ENCODE peak calls at places on chromosomes 1 and 21, in eight cellular contexts. G is H1, I is adrenal gland, D is mammary epithelial cell, A is heart right ventricle, F is AG04450, K is heart left ventricle, B is upper lobe of left lung. Z is an unnamed sample. For H3K27me3, the result is how much of the 10 kb centered on the place peaks cover.

GRCh38 chr1:40808909-40809308 is 25.3 kb downstream of the KCNQ4 start:
- DNase-seq in I (no peak), G (no peak), B (no peak), K (no peak), F (no peak), D (no peak), A (no peak), Z (no peak)

GRCh38 chr1:8294170-8294697 is 23.7 kb upstream of the SLC45A1 start:
- DNase-seq in B (no peak), K (no peak), D (no peak), G (no peak), F (no peak), I (no peak), A (no peak), Z (no peak)

GRCh38 chr21:46194374-46195334 is 10.4 kb upstream of the SPATC1L start:
- DNase-seq in D (no peak), K (no peak), A (no peak), F (no peak), G (no peak), B (no peak), I (peak), Z (no peak)

GRCh38 chr1:52907068-52907811 is 14.3 kb downstream of the ECHDC2 start:
- DNase-seq in I (no peak), G (no peak), B (no peak), F (no peak), A (no peak), D (no peak), K (no peak), Z (no peak)

GRCh38 chr1:111603979-111604378 is 15.6 kb upstream of the RAP1A start:
- DNase-seq in G (no peak), A (no peak), I (no peak), D (no peak), K (no peak), F (no peak), B (no peak), Z (no peak)

GRCh38 chr1:186904361-186904760 is 75.6 kb downstream of the PLA2G4A start:
- DNase-seq in A (no peak), G (no peak), K (no peak), F (no peak), B (no peak), D (no peak), I (no peak), Z (no peak)

GRCh38 chr1:28136636-28137613 is 39.6 kb downstream of the PTAFR start:
- DNase-seq in G (no peak), B (no peak), I (no peak), A (no peak), D (peak), F (no peak), K (no peak), Z (no peak)

GRCh38 chr1:1678581-1679380 is 13.8 kb downstream of the SLC35E2B start:
- DNase-seq in A (peak), B (no peak), F (no peak), G (no peak), I (no peak), K (peak), D (no peak), Z (peak)

GRCh38 chr1:29550119-29550841 is 314.0 kb downstream of the PTPRU start:
- DNase-seq in F (no peak), G (no peak), D (no peak), B (peak), I (no peak), A (no peak), K (no peak), Z (no peak)

GRCh38 chr1:52654063-52654462 is 21.1 kb downstream of the SHISAL2A start:
- DNase-seq in I (no peak), D (no peak), B (no peak), K (no peak), G (no peak), F (no peak), A (no peak), Z (no peak)

GRCh38 chr1:8460132-8460544 is 142.2 kb downstream of the SLC45A1 start:
- DNase-seq in G (peak), I (no peak), A (no peak), F (no peak), D (no peak), B (no peak), K (no peak), Z (no peak)

GRCh38 chr1:3992103-3992556 is 92.1 kb upstream of the C1orf174 start:
- DNase-seq in K (no peak), B (no peak), I (no peak), G (no peak), D (no peak), F (no peak), A (no peak), Z (no peak)

GRCh38 chr1:42756956-42757891 is 9.6 kb downstream of the P3H1 start:
- DNase-seq in G (no peak), A (no peak), I (no peak), D (peak), K (no peak), F (peak), B (no peak), Z (no peak)

GRCh38 chr1:227789042-227789880 is 26.2 kb upstream of the PRSS38 start:
- DNase-seq in G (no peak), A (no peak), B (no peak), K (peak), I (peak), D (no peak), F (no peak), Z (peak)

GRCh38 chr1:54153548-54154439 is 994 bp upstream of the CDCP2 start:
- DNase-seq in G (no peak), A (peak), I (peak), K (no peak), F (peak), D (peak), B (no peak), Z (peak)

GRCh38 chr1:153697191-153697872 is 18.8 kb downstream of the NPR1 start:
- DNase-seq in I (peak), K (peak), F (no peak), B (no peak), A (peak), D (no peak), G (peak), Z (no peak)

GRCh38 chr1:235657269-235657668 is 7.7 kb upstream of the GNG4 start:
- DNase-seq in B (no peak), I (no peak), K (no peak), G (no peak), D (no peak), A (no peak), F (no peak), Z (no peak)

GRCh38 chr1:48262001-48262400 is 39.5 kb downstream of the SLC5A9 start:
- DNase-seq in I (no peak), A (no peak), G (no peak), B (no peak), K (no peak), F (no peak), D (no peak), Z (no peak)

GRCh38 chr1:194024659-194025058 is 838.2 kb upstream of the B3GALT2 start:
- DNase-seq in F (no peak), K (no peak), A (no peak), I (no peak), G (no peak), B (no peak), D (peak), Z (no peak)

GRCh38 chr1:56490619-56491018 is 88.7 kb downstream of the PLPP3 start:
- DNase-seq in I (no peak), A (no peak), F (no peak), G (no peak), D (no peak), K (no peak), B (no peak), Z (no peak)

GRCh38 chr1:65955503-65955902 is 162.8 kb downstream of the PDE4B start:
- DNase-seq in G (no peak), F (no peak), B (no peak), I (no peak), D (no peak), A (no peak), K (no peak), Z (peak)

GRCh38 chr1:235043234-235043633 is 85.4 kb downstream of the TOMM20 start:
- DNase-seq in K (no peak), D (no peak), G (no peak), I (no peak), F (no peak), A (no peak), B (no peak), Z (no peak)

GRCh38 chr1:7808253-7808844 is 24.3 kb downstream of the PER3 start:
- DNase-seq in K (no peak), B (no peak), G (no peak), F (no peak), A (no peak), D (peak), I (no peak), Z (no peak)

GRCh38 chr1:8727809-8728213 is 89.6 kb downstream of the RERE start:
- DNase-seq in A (peak), D (no peak), G (no peak), I (peak), K (no peak), F (no peak), B (no peak), Z (no peak)

GRCh38 chr1:12112711-12113161 is 49.6 kb downstream of the TNFRSF8 start:
- DNase-seq in A (no peak), F (no peak), K (peak), D (peak), B (no peak), G (no peak), I (no peak), Z (no peak)

GRCh38 chr1:176801553-176802020 is 338.6 kb downstream of the PAPPA2 start:
- DNase-seq in F (no peak), I (no peak), G (no peak), K (no peak), D (no peak), B (no peak), A (no peak), Z (peak)

GRCh38 chr21:38165466-38166213 is 91.2 kb upstream of the KCNJ15 start:
- DNase-seq in A (no peak), F (peak), I (peak), D (no peak), K (no peak), B (no peak), G (no peak), Z (no peak)

GRCh38 chr1:176765608-176766007 is 302.6 kb downstream of the PAPPA2 start:
- DNase-seq in G (no peak), A (no peak), I (no peak), K (no peak), F (no peak), D (no peak), B (no peak), Z (no peak)

GRCh38 chr1:12229835-12230548 is at the start of gene VPS13D:
- DNase-seq in B (peak), A (peak), K (peak), G (peak), F (peak), I (peak), D (peak), Z (peak)

GRCh38 chr1:209672705-209673630 is 2.2 kb upstream of the G0S2 start:
- DNase-seq in K (no peak), F (no peak), G (no peak), A (no peak), D (peak), B (no peak), I (peak), Z (no peak)

DNA sequence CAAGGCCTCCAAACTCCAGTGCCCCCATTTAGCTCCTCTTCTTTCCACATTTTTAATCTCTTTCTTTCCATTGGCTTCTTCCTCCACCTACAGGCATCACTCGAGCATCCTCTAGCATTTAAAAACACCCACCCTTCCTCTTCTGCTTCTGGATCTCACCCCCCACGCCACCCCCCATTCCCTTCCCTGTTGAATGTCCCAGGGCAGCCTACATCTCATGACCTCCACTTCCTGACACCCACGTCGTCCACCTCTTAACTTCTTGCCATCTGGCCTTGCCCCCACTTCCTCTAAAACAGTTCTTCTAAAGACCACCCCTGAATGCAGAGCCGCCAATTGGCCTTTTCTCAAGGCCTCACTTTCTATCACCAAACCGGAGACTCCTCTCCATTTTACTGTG is 6.1 kb upstream of the ETNK2 start:
- DNase-seq in A (no peak), F (no peak), B (no peak), I (no peak), G (no peak), D (no peak), K (no peak), Z (no peak)
- H3K27me3 ChIP-seq in A (under half), F (under half), B (under half), I (under half), G (under half), D (under half), K (under half), Z (under half)

DNA sequence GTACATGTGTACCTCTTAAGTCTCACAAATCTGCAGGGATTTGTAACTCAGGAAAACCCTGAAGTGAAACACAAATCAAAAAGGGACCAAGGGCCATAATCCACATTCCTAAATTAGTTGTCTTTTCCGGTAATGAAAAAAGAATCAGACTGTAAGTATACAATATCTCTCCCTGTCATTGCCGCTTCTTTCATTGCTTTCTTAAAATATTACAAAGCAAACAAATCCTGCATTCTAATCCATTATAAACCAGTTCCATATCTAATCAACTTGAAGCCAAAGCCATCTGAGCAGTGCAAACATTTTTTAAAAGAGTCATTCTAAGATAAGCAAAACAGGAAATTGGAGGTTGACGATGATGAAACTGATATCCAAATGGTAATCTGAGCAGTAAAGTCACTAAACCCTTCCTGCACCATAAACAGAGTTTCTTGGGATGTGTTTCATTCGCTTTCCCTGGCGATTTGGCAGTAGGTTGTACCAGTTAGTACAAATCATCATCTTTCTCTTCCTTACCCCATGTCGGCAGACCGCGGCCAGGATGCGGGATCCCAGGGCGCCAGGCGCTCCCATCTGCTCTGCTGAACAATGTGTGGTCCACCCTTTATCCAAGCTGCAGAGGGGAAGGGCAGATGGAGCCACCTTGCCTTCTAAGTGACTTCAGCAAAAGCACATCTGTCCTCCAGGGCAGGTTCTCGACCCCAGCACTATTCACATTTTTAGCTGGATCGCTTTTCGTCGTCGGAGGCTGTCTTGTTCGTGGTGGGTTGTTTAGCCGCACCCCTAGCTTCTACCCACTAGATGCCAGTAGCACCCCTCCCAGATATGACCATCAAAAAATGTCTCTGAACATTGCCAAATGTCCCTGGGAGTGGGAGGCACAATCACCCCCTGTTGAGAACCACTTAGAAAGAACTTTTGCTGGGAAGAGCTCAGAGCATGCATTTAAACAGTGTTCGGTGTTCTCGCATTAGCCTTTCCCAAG is 58.4 kb upstream of the SIM2 start:
- DNase-seq in D (no peak), K (no peak), I (peak), G (no peak), A (no peak), B (peak), F (no peak), Z (no peak)
- H3K27ac ChIP-seq in D (no peak), K (no peak), I (no peak), G (no peak), A (no peak), B (no peak), F (no peak), Z (no peak)

GRCh38 chr1:27099904-27100796 is 54.8 kb downstream of the SLC9A1 start:
- DNase-seq in G (no peak), F (no peak), B (no peak), I (peak), D (no peak), K (peak), A (peak), Z (peak)

GRCh38 chr1:27100797-27101491 is 54.0 kb downstream of the SLC9A1 start:
- DNase-seq in I (no peak), G (no peak), K (peak), A (no peak), D (no peak), F (no peak), B (no peak), Z (no peak)

GRCh38 chr1:27099154-27099903 is 55.6 kb downstream of the SLC9A1 start:
- DNase-seq in B (no peak), A (peak), K (peak), F (peak), I (peak), G (no peak), D (peak), Z (peak)

GRCh38 chr1:27098447-27099153 is 56.3 kb downstream of the SLC9A1 start:
- DNase-seq in I (peak), K (peak), B (no peak), F (no peak), G (no peak), D (peak), A (peak), Z (no peak)

DNA sequence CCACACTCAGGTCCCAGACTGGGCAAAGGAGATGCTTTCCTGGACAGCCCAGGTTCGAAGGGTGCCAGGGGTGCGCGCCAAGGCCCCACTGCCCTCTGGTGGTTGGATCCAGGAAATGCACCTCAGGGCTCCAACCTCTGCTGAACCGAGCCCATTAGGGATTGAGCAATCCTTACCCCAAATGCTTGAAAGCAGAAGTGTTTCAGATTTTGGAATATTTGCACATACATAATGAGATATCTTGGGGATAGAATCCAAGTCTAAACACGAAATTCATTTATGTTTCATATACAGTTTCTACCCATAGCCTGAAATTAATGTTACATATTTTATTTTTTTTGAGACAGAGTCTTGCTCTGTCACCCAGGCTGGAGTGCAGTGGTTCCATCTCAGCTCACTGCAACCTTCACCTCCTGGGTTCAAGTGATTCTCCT is 57.4 kb downstream of the SLC9A1 start:
- DNase-seq in A (peak), B (peak), K (peak), D (peak), F (peak), G (peak), I (peak), Z (peak)
- TF ChIP-seq CTCF in A (peak), B (peak), K (peak), D (peak), F (peak), G (no peak), I (peak), Z (peak)

GRCh38 chr1:243765676-243766075 is 84.4 kb downstream of the AKT3 start:
- DNase-seq in K (no peak), A (no peak), G (no peak), B (no peak), F (no peak), D (no peak), I (no peak), Z (no peak)
- H3K27me3 ChIP-seq in K (under half), A (under half), G (under half), B (under half), F (under half), D (under half), I (under half), Z (under half)

GRCh38 chr21:18026359-18026758 is 207.2 kb upstream of the C21orf91 start:
- DNase-seq in A (no peak), B (no peak), K (no peak), I (no peak), D (no peak), F (no peak), G (no peak), Z (no peak)
- H3K27ac ChIP-seq in A (no peak), B (no peak), K (no peak), I (no peak), D (no peak), F (no peak), G (no peak), Z (no peak)

GRCh38 chr1:31507676-31508530 is 68.4 kb upstream of the TINAGL1 start:
- DNase-seq in K (no peak), F (no peak), B (no peak), A (no peak), G (no peak), I (no peak), D (no peak), Z (no peak)
- TF ChIP-seq CTCF in K (no peak), F (no peak), B (no peak), A (no peak), G (no peak), I (no peak), D (no peak), Z (no peak)

DNA sequence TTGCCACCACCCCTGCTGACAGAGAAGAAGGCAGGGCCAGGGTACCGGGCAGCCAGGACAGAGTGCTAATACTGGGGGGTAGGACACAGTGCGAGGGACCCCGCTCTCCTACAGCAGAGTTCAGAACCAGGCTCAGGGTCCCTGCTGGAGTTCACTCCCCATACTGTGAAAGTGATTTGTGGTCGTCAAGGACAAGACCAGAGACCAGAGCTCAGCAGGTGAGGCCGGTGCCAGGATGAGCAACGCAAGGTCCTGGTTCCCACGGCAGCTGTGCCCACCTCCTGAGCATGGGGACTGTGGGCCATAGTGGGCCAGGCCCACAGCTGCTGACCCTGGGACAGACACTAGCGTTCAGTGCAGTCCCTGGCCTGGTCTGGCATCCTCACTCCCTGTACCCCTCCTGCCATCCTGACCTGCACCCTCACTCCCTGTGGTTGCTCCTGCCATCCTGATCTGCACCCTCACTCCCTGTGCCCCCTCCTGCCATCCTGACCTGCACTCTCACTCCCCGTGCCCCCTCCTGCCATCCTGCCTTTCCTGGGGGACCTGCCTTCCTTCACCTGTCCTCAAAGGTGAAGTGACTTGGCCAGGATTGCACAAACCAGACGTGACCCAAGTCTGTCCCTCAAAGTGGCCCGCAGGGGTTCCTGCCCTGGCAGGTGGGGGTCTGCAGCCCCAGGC is 13.8 kb upstream of the PTTG1IP start:
- DNase-seq in B (no peak), D (no peak), A (no peak), F (no peak), K (peak), G (no peak), I (no peak), Z (no peak)
- H3K27me3 ChIP-seq in B (under half), D (under half), A (under half), F (under half), K (under half), G (under half), I (under half), Z (under half)

GRCh38 chr1:168709407-168709891 is 19.6 kb downstream of the DPT start:
- DNase-seq in K (peak), I (no peak), B (no peak), A (no peak), D (peak), F (no peak), G (no peak), Z (peak)

GRCh38 chr1:168706376-168706995 is 22.5 kb downstream of the DPT start:
- DNase-seq in D (no peak), A (no peak), G (no peak), B (no peak), K (no peak), F (no peak), I (no peak), Z (no peak)

GRCh38 chr1:168708698-168709406 is 20.2 kb downstream of the DPT start:
- DNase-seq in D (no peak), I (no peak), F (no peak), B (no peak), A (no peak), G (no peak), K (peak), Z (no peak)

GRCh38 chr1:168714012-168714411 is 15.0 kb downstream of the DPT start:
- DNase-seq in A (no peak), I (no peak), B (no peak), G (no peak), K (no peak), D (no peak), F (no peak), Z (peak)

GRCh38 chr1:168709896-168710305 is 19.1 kb downstream of the DPT start:
- DNase-seq in F (no peak), A (no peak), K (no peak), G (no peak), B (no peak), I (no peak), D (peak), Z (no peak)
- H3K27ac ChIP-seq in F (no peak), A (peak), K (peak), G (no peak), B (no peak), I (no peak), D (peak), Z (peak)

GRCh38 chr1:175319912-175320230 is 127.3 kb upstream of the KIAA0040 start:
- DNase-seq in K (no peak), F (no peak), A (no peak), D (no peak), B (no peak), G (no peak), I (no peak), Z (no peak)
- TF ChIP-seq CTCF in K (no peak), F (no peak), A (peak), D (no peak), B (no peak), G (no peak), I (no peak), Z (no peak)

Z was measured in colonic mucosa.